ENCODE peak calls at places on chromosomes 4 and X, in six cellular contexts. One of them, this sample, is unnamed.

GRCh38 chr4:130099159-130099558 is 1003.2 kb downstream of the C4orf33 start:
- DNase-seq in fibroblast of the aortic adventitia: no peak
- DNase-seq in CD14-positive monocyte: no peak
- DNase-seq in WTC11: no peak
- DNase-seq in B cell: no peak
- DNase-seq in glutamatergic neuron: no peak
- DNase-seq in this sample: no peak

GRCh38 chrX:6708041-6708440 is 173.1 kb upstream of the VCX3A start:
- DNase-seq in fibroblast of the aortic adventitia: no peak
- DNase-seq in CD14-positive monocyte: no peak
- DNase-seq in WTC11: no peak
- DNase-seq in B cell: no peak
- DNase-seq in glutamatergic neuron: no peak
- DNase-seq in this sample: no peak

GRCh38 chr4:950136-951020 is 18.1 kb downstream of the TMEM175 start:
- DNase-seq in fibroblast of the aortic adventitia: no peak
- DNase-seq in CD14-positive monocyte: peak
- DNase-seq in WTC11: no peak
- DNase-seq in B cell: no peak
- DNase-seq in glutamatergic neuron: no peak
- DNase-seq in this sample: no peak

GRCh38 chr4:74793757-74794340 is 474 bp downstream of the BTC start:
- DNase-seq in fibroblast of the aortic adventitia: peak
- DNase-seq in CD14-positive monocyte: peak
- DNase-seq in WTC11: peak
- DNase-seq in B cell: peak
- DNase-seq in glutamatergic neuron: peak
- DNase-seq in this sample: peak

GRCh38 chrX:13376857-13377441 is 57.1 kb upstream of the ATXN3L start:
- DNase-seq in fibroblast of the aortic adventitia: peak
- DNase-seq in CD14-positive monocyte: no peak
- DNase-seq in WTC11: no peak
- DNase-seq in B cell: no peak
- DNase-seq in glutamatergic neuron: no peak
- DNase-seq in this sample: peak

GRCh38 chr4:7045961-7046921 is 3.1 kb downstream of the TADA2B start:
- DNase-seq in fibroblast of the aortic adventitia: no peak
- DNase-seq in CD14-positive monocyte: no peak
- DNase-seq in WTC11: no peak
- DNase-seq in B cell: no peak
- DNase-seq in glutamatergic neuron: no peak
- DNase-seq in this sample: no peak

GRCh38 chr4:20249333-20249732 is 2.4 kb upstream of the SLIT2 start:
- DNase-seq in fibroblast of the aortic adventitia: peak
- DNase-seq in CD14-positive monocyte: no peak
- DNase-seq in WTC11: no peak
- DNase-seq in B cell: no peak
- DNase-seq in glutamatergic neuron: no peak
- DNase-seq in this sample: no peak

GRCh38 chrX:115259238-115259875 is 25.5 kb upstream of the LRCH2 start:
- DNase-seq in fibroblast of the aortic adventitia: peak
- DNase-seq in CD14-positive monocyte: no peak
- DNase-seq in WTC11: no peak
- DNase-seq in B cell: no peak
- DNase-seq in glutamatergic neuron: no peak
- DNase-seq in this sample: no peak

GRCh38 chrX:24658421-24658820 is 11.3 kb upstream of the PCYT1B start:
- DNase-seq in fibroblast of the aortic adventitia: no peak
- DNase-seq in CD14-positive monocyte: no peak
- DNase-seq in WTC11: no peak
- DNase-seq in B cell: no peak
- DNase-seq in glutamatergic neuron: no peak
- DNase-seq in this sample: no peak

GRCh38 chr4:28167411-28167810 is 1306.8 kb downstream of the STIM2 start:
- DNase-seq in fibroblast of the aortic adventitia: no peak
- DNase-seq in CD14-positive monocyte: no peak
- DNase-seq in WTC11: no peak
- DNase-seq in B cell: no peak
- DNase-seq in glutamatergic neuron: no peak
- DNase-seq in this sample: no peak

GRCh38 chr4:157992038-157992706 is 180.7 kb downstream of the GASK1B start:
- DNase-seq in fibroblast of the aortic adventitia: peak
- DNase-seq in CD14-positive monocyte: no peak
- DNase-seq in WTC11: no peak
- DNase-seq in B cell: peak
- DNase-seq in glutamatergic neuron: no peak
- DNase-seq in this sample: peak

GRCh38 chrX:20967725-20968124 is 406.5 kb upstream of the CNKSR2 start:
- DNase-seq in fibroblast of the aortic adventitia: no peak
- DNase-seq in CD14-positive monocyte: no peak
- DNase-seq in WTC11: no peak
- DNase-seq in B cell: no peak
- DNase-seq in glutamatergic neuron: no peak
- DNase-seq in this sample: no peak

GRCh38 chr4:135718019-135718418 is 1516.4 kb upstream of the PABPC4L start:
- DNase-seq in fibroblast of the aortic adventitia: no peak
- DNase-seq in CD14-positive monocyte: no peak
- DNase-seq in WTC11: no peak
- DNase-seq in B cell: no peak
- DNase-seq in glutamatergic neuron: no peak
- DNase-seq in this sample: no peak

GRCh38 chr4:42420120-42420519 is 22.8 kb downstream of the SHISA3 start:
- DNase-seq in fibroblast of the aortic adventitia: peak
- DNase-seq in CD14-positive monocyte: no peak
- DNase-seq in WTC11: no peak
- DNase-seq in B cell: no peak
- DNase-seq in glutamatergic neuron: no peak
- DNase-seq in this sample: no peak

GRCh38 chr4:38867478-38868054 is at the start of gene FAM114A1:
- DNase-seq in fibroblast of the aortic adventitia: peak
- DNase-seq in CD14-positive monocyte: peak
- DNase-seq in WTC11: peak
- DNase-seq in B cell: peak
- DNase-seq in glutamatergic neuron: peak
- DNase-seq in this sample: peak

GRCh38 chr4:15232725-15233597 is 194.9 kb upstream of the C1QTNF7 start:
- DNase-seq in fibroblast of the aortic adventitia: peak
- DNase-seq in CD14-positive monocyte: no peak
- DNase-seq in WTC11: no peak
- DNase-seq in B cell: no peak
- DNase-seq in glutamatergic neuron: no peak
- DNase-seq in this sample: peak

GRCh38 chrX:151773434-151773833 is 38.9 kb downstream of the CNGA2 start:
- DNase-seq in fibroblast of the aortic adventitia: no peak
- DNase-seq in CD14-positive monocyte: no peak
- DNase-seq in WTC11: no peak
- DNase-seq in B cell: no peak
- DNase-seq in glutamatergic neuron: no peak
- DNase-seq in this sample: no peak

GRCh38 chr4:18608910-18609525 is 587.5 kb upstream of the LCORL start:
- DNase-seq in fibroblast of the aortic adventitia: no peak
- DNase-seq in CD14-positive monocyte: no peak
- DNase-seq in WTC11: no peak
- DNase-seq in B cell: no peak
- DNase-seq in glutamatergic neuron: no peak
- DNase-seq in this sample: no peak

GRCh38 chr4:92265066-92265465 is 38.7 kb upstream of the GRID2 start:
- DNase-seq in fibroblast of the aortic adventitia: peak
- DNase-seq in CD14-positive monocyte: no peak
- DNase-seq in WTC11: no peak
- DNase-seq in B cell: no peak
- DNase-seq in glutamatergic neuron: no peak
- DNase-seq in this sample: no peak

GRCh38 chrX:29652484-29652883 is 562.9 kb upstream of the MAGEB2 start:
- DNase-seq in fibroblast of the aortic adventitia: peak
- DNase-seq in CD14-positive monocyte: no peak
- DNase-seq in WTC11: no peak
- DNase-seq in B cell: no peak
- DNase-seq in glutamatergic neuron: no peak
- DNase-seq in this sample: no peak

GRCh38 chrX:103215768-103216085 is 819 bp downstream of the BEX4 start:
- DNase-seq in fibroblast of the aortic adventitia: no peak
- DNase-seq in CD14-positive monocyte: no peak
- DNase-seq in WTC11: no peak
- DNase-seq in B cell: no peak
- DNase-seq in glutamatergic neuron: no peak
- DNase-seq in this sample: no peak

GRCh38 chr4:132227349-132228165 is 921.5 kb upstream of the PCDH10 start:
- DNase-seq in fibroblast of the aortic adventitia: peak
- DNase-seq in CD14-positive monocyte: no peak
- DNase-seq in WTC11: peak
- DNase-seq in B cell: no peak
- DNase-seq in glutamatergic neuron: peak
- DNase-seq in this sample: peak

GRCh38 chr4:159927781-159928180 is 824.9 kb downstream of the RAPGEF2 start:
- DNase-seq in fibroblast of the aortic adventitia: no peak
- DNase-seq in CD14-positive monocyte: no peak
- DNase-seq in WTC11: no peak
- DNase-seq in B cell: no peak
- DNase-seq in glutamatergic neuron: no peak
- DNase-seq in this sample: no peak
- TF ChIP-seq CTCF in fibroblast of the aortic adventitia: no peak
- TF ChIP-seq CTCF in CD14-positive monocyte: no peak
- TF ChIP-seq CTCF in WTC11: no peak
- TF ChIP-seq CTCF in B cell: no peak
- TF ChIP-seq CTCF in glutamatergic neuron: no peak
- TF ChIP-seq CTCF in this sample: no peak

GRCh38 chrX:15906544-15906943 is 51.9 kb upstream of the AP1S2 start:
- DNase-seq in fibroblast of the aortic adventitia: no peak
- DNase-seq in CD14-positive monocyte: no peak
- DNase-seq in WTC11: no peak
- DNase-seq in B cell: no peak
- DNase-seq in glutamatergic neuron: no peak
- DNase-seq in this sample: no peak

GRCh38 chrX:15908891-15909290 is 54.3 kb upstream of the AP1S2 start:
- DNase-seq in fibroblast of the aortic adventitia: peak
- DNase-seq in CD14-positive monocyte: no peak
- DNase-seq in WTC11: no peak
- DNase-seq in B cell: no peak
- DNase-seq in glutamatergic neuron: no peak
- DNase-seq in this sample: no peak

DNA sequence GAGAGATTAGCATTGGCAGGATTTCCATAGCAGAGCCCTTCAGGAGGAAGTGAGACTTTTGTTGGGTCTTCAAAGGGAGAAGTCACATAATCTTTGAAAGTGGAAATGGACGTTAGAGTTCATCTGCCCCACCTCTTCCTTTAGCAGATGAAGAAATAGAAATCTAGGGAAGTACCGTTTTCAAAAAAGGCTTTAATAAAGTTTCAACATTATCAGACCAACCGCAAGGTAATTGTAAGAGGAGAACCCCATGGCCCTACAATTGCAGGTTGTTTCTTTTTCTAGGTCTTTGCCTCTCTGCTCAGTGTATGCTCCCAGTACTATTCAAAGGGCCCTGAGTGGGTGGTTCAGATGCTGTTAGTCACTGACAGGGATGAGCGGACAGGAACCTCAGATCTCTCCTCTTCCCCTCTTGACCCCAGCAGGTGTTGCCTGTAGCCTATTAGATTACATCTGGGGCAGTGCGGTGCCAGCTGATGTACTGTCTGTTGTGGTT is 48.6 kb upstream of the AP1S2 start:
- DNase-seq in fibroblast of the aortic adventitia: no peak
- DNase-seq in CD14-positive monocyte: no peak
- DNase-seq in WTC11: no peak
- DNase-seq in B cell: peak
- DNase-seq in glutamatergic neuron: no peak
- DNase-seq in this sample: peak
- TF ChIP-seq CTCF in fibroblast of the aortic adventitia: no peak
- TF ChIP-seq CTCF in CD14-positive monocyte: no peak
- TF ChIP-seq CTCF in WTC11: no peak
- TF ChIP-seq CTCF in B cell: no peak
- TF ChIP-seq CTCF in glutamatergic neuron: no peak
- TF ChIP-seq CTCF in this sample: no peak

DNA sequence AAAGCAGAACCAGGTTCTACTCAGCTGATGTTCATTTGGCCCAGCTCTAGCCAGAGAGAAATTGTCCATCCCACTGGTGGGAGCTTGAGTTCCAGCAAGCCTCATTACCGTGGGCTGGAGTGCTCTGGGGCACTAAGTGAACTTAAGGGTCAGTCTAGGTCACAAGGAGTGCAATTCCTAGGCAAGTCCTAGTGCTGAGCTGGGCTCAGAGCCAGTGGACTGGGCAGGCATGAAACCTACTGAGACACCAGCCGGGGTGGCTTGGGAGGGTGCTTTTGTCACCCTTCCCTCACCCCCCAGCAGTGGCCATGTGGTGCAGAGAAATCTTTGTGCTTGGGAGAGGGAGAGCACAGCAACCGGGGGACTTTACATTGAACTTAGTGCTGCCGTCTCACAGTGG is 39.4 kb downstream of the GSX2 start:
- DNase-seq in fibroblast of the aortic adventitia: no peak
- DNase-seq in CD14-positive monocyte: no peak
- DNase-seq in WTC11: no peak
- DNase-seq in B cell: no peak
- DNase-seq in glutamatergic neuron: no peak
- DNase-seq in this sample: no peak
- TF ChIP-seq CTCF in fibroblast of the aortic adventitia: no peak
- TF ChIP-seq CTCF in CD14-positive monocyte: no peak
- TF ChIP-seq CTCF in WTC11: no peak
- TF ChIP-seq CTCF in B cell: no peak
- TF ChIP-seq CTCF in glutamatergic neuron: no peak
- TF ChIP-seq CTCF in this sample: no peak

DNA sequence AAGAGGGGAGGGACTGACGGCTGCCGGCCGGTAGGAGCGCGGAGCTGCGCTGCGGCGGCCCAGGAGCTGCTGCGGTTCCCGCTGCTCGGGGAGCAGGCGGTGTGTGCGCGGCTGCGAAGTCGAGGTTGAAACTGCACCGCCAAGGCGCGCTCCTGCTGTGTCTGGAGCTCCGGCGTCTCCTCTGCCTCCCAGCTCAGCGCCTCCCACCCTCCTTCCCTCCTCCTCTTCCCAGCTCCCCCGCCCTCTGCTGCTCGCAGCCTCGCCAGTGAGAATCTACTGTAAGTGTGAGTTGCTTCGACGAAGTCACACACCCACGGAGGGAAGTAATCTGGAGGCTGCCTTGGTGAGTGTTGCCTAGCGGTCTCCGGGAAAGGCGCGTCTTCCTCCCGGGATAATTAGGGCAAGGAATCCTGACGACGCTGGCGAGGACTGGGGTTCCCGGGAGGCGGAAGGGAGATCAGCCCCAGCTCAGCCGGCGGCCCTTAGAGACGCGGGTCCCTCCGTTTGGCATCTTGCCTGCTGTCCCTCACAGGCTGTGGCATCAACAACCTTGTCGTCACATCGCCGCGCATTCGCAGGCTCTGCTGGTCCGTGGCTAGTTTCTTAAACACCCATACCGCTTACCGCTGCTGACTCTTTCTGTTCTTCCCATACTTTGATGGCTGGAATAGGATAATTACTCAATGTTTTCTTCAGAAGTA is at the start of gene EPHA5:
- DNase-seq in fibroblast of the aortic adventitia: peak
- DNase-seq in CD14-positive monocyte: no peak
- DNase-seq in WTC11: peak
- DNase-seq in B cell: no peak
- DNase-seq in glutamatergic neuron: peak
- DNase-seq in this sample: peak
- TF ChIP-seq CTCF in fibroblast of the aortic adventitia: peak
- TF ChIP-seq CTCF in CD14-positive monocyte: no peak
- TF ChIP-seq CTCF in WTC11: no peak
- TF ChIP-seq CTCF in B cell: no peak
- TF ChIP-seq CTCF in glutamatergic neuron: peak
- TF ChIP-seq CTCF in this sample: no peak

GRCh38 chrX:12269484-12269883 is 131.2 kb downstream of the FRMPD4 start:
- DNase-seq in fibroblast of the aortic adventitia: peak
- DNase-seq in CD14-positive monocyte: no peak
- DNase-seq in WTC11: no peak
- DNase-seq in B cell: no peak
- DNase-seq in glutamatergic neuron: no peak
- DNase-seq in this sample: no peak
- TF ChIP-seq CTCF in fibroblast of the aortic adventitia: no peak
- TF ChIP-seq CTCF in CD14-positive monocyte: no peak
- TF ChIP-seq CTCF in WTC11: no peak
- TF ChIP-seq CTCF in B cell: no peak
- TF ChIP-seq CTCF in glutamatergic neuron: no peak
- TF ChIP-seq CTCF in this sample: no peak

This sample was measured in activated CD8-positive, alpha-beta T cell treated with anti-CD3 and anti-CD28 coated beads for 36 hours.